ENCODE peak calls at places on chromosomes 2 and 18, in ten cellular contexts. One of them, this sample, is unnamed.

GRCh38 chr2:71612581-71613520 is 159.5 kb downstream of the DYSF start:
- DNase-seq in cardiac muscle cell: no peak
- DNase-seq in endodermal cell: peak
- DNase-seq in HFF-Myc: no peak
- DNase-seq in foreskin fibroblast: no peak
- DNase-seq in brain microvascular endothelial cell: no peak
- DNase-seq in GM12864: no peak
- DNase-seq in BE2C: no peak
- DNase-seq in mucosa of descending colon: peak
- DNase-seq in fibroblast of pulmonary artery: no peak
- DNase-seq in this sample: no peak

GRCh38 chr2:1505031-1505441 is 91.8 kb downstream of the TPO start:
- DNase-seq in brain microvascular endothelial cell: no peak
- DNase-seq in mucosa of descending colon: no peak
- DNase-seq in foreskin fibroblast: no peak
- DNase-seq in cardiac muscle cell: no peak
- DNase-seq in endodermal cell: no peak
- DNase-seq in HFF-Myc: no peak
- DNase-seq in fibroblast of pulmonary artery: no peak
- DNase-seq in BE2C: no peak
- DNase-seq in GM12864: no peak
- DNase-seq in this sample: no peak

GRCh38 chr18:59742325-59743111 is 45.3 kb upstream of the CCBE1 start:
- DNase-seq in HFF-Myc: no peak
- DNase-seq in mucosa of descending colon: no peak
- DNase-seq in BE2C: no peak
- DNase-seq in cardiac muscle cell: peak
- DNase-seq in brain microvascular endothelial cell: peak
- DNase-seq in fibroblast of pulmonary artery: peak
- DNase-seq in endodermal cell: no peak
- DNase-seq in GM12864: no peak
- DNase-seq in foreskin fibroblast: peak
- DNase-seq in this sample: no peak

GRCh38 chr2:195756218-195756941 is 99.4 kb downstream of the SLC39A10 start:
- DNase-seq in cardiac muscle cell: no peak
- DNase-seq in mucosa of descending colon: no peak
- DNase-seq in fibroblast of pulmonary artery: no peak
- DNase-seq in brain microvascular endothelial cell: no peak
- DNase-seq in BE2C: no peak
- DNase-seq in GM12864: no peak
- DNase-seq in endodermal cell: no peak
- DNase-seq in foreskin fibroblast: peak
- DNase-seq in HFF-Myc: no peak
- DNase-seq in this sample: no peak

GRCh38 chr2:199810422-199811250 is 40.4 kb downstream of the FTCDNL1 start:
- DNase-seq in foreskin fibroblast: peak
- DNase-seq in HFF-Myc: no peak
- DNase-seq in fibroblast of pulmonary artery: no peak
- DNase-seq in cardiac muscle cell: peak
- DNase-seq in BE2C: no peak
- DNase-seq in mucosa of descending colon: no peak
- DNase-seq in GM12864: no peak
- DNase-seq in endodermal cell: no peak
- DNase-seq in brain microvascular endothelial cell: no peak
- DNase-seq in this sample: no peak

GRCh38 chr2:46431481-46432235 is 47.7 kb upstream of the TMEM247 start:
- DNase-seq in GM12864: no peak
- DNase-seq in mucosa of descending colon: no peak
- DNase-seq in brain microvascular endothelial cell: no peak
- DNase-seq in HFF-Myc: no peak
- DNase-seq in endodermal cell: no peak
- DNase-seq in fibroblast of pulmonary artery: peak
- DNase-seq in foreskin fibroblast: peak
- DNase-seq in cardiac muscle cell: peak
- DNase-seq in BE2C: peak
- DNase-seq in this sample: no peak

GRCh38 chr2:177392373-177393246 is at the start of gene AGPS:
- DNase-seq in cardiac muscle cell: peak
- DNase-seq in HFF-Myc: no peak
- DNase-seq in endodermal cell: peak
- DNase-seq in BE2C: peak
- DNase-seq in GM12864: peak
- DNase-seq in brain microvascular endothelial cell: peak
- DNase-seq in mucosa of descending colon: peak
- DNase-seq in foreskin fibroblast: peak
- DNase-seq in fibroblast of pulmonary artery: peak
- DNase-seq in this sample: no peak

GRCh38 chr18:48682768-48683167 is 143.9 kb downstream of the CTIF start:
- DNase-seq in endodermal cell: no peak
- DNase-seq in BE2C: no peak
- DNase-seq in brain microvascular endothelial cell: no peak
- DNase-seq in cardiac muscle cell: no peak
- DNase-seq in fibroblast of pulmonary artery: no peak
- DNase-seq in mucosa of descending colon: no peak
- DNase-seq in HFF-Myc: no peak
- DNase-seq in foreskin fibroblast: no peak
- DNase-seq in GM12864: no peak
- DNase-seq in this sample: no peak

GRCh38 chr2:172086349-172087190 is 1.3 kb downstream of the DLX1 start:
- DNase-seq in brain microvascular endothelial cell: no peak
- DNase-seq in foreskin fibroblast: peak
- DNase-seq in fibroblast of pulmonary artery: no peak
- DNase-seq in BE2C: no peak
- DNase-seq in GM12864: no peak
- DNase-seq in HFF-Myc: no peak
- DNase-seq in cardiac muscle cell: no peak
- DNase-seq in endodermal cell: peak
- DNase-seq in mucosa of descending colon: peak
- DNase-seq in this sample: no peak

GRCh38 chr2:28395334-28396061 is 2.8 kb downstream of the FOSL2 start:
- DNase-seq in HFF-Myc: no peak
- DNase-seq in cardiac muscle cell: peak
- DNase-seq in endodermal cell: no peak
- DNase-seq in foreskin fibroblast: peak
- DNase-seq in BE2C: no peak
- DNase-seq in brain microvascular endothelial cell: no peak
- DNase-seq in fibroblast of pulmonary artery: peak
- DNase-seq in mucosa of descending colon: peak
- DNase-seq in GM12864: no peak
- DNase-seq in this sample: no peak

DNA sequence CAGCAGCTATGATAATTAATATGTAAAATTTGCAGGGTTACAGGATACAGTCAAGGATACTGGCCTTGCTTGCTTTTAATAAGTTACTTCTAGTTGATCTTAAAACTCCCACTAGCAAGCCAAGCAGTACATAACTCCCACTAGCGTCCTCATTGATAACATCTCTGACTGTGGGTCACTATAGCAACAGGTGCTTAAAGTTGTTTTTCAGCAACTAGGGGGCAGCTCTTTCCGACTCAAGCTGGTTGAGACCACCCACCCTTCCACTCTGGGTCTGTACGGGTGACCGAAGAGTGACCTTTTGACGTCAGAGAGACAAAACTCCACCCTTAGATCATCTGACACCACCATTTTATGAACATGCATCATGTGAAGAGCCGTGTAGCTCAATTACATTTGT is 208.6 kb downstream of the MYO1B start:
- DNase-seq in cardiac muscle cell: no peak
- DNase-seq in foreskin fibroblast: no peak
- DNase-seq in GM12864: no peak
- DNase-seq in BE2C: no peak
- DNase-seq in mucosa of descending colon: no peak
- DNase-seq in endodermal cell: no peak
- DNase-seq in HFF-Myc: no peak
- DNase-seq in fibroblast of pulmonary artery: no peak
- DNase-seq in brain microvascular endothelial cell: no peak
- DNase-seq in this sample: no peak
- TF ChIP-seq CTCF in cardiac muscle cell: no peak
- TF ChIP-seq CTCF in foreskin fibroblast: no peak
- TF ChIP-seq CTCF in GM12864: no peak
- TF ChIP-seq CTCF in BE2C: no peak
- TF ChIP-seq CTCF in mucosa of descending colon: no peak
- TF ChIP-seq CTCF in endodermal cell: no peak
- TF ChIP-seq CTCF in HFF-Myc: no peak
- TF ChIP-seq CTCF in fibroblast of pulmonary artery: no peak
- TF ChIP-seq CTCF in brain microvascular endothelial cell: no peak
- TF ChIP-seq CTCF in this sample: no peak

GRCh38 chr2:58595714-58596113 is 354.6 kb upstream of the FANCL start:
- DNase-seq in brain microvascular endothelial cell: no peak
- DNase-seq in foreskin fibroblast: no peak
- DNase-seq in HFF-Myc: no peak
- DNase-seq in cardiac muscle cell: no peak
- DNase-seq in GM12864: no peak
- DNase-seq in endodermal cell: no peak
- DNase-seq in fibroblast of pulmonary artery: no peak
- DNase-seq in BE2C: no peak
- DNase-seq in mucosa of descending colon: no peak
- DNase-seq in this sample: no peak

GRCh38 chr2:58594762-58595161 is 353.6 kb upstream of the FANCL start:
- DNase-seq in endodermal cell: no peak
- DNase-seq in mucosa of descending colon: no peak
- DNase-seq in BE2C: no peak
- DNase-seq in cardiac muscle cell: no peak
- DNase-seq in fibroblast of pulmonary artery: no peak
- DNase-seq in foreskin fibroblast: peak
- DNase-seq in GM12864: no peak
- DNase-seq in brain microvascular endothelial cell: no peak
- DNase-seq in HFF-Myc: no peak
- DNase-seq in this sample: no peak

GRCh38 chr2:58598171-58598570 is 357.0 kb upstream of the FANCL start:
- DNase-seq in foreskin fibroblast: no peak
- DNase-seq in HFF-Myc: no peak
- DNase-seq in endodermal cell: no peak
- DNase-seq in fibroblast of pulmonary artery: no peak
- DNase-seq in cardiac muscle cell: no peak
- DNase-seq in mucosa of descending colon: no peak
- DNase-seq in BE2C: no peak
- DNase-seq in brain microvascular endothelial cell: no peak
- DNase-seq in GM12864: no peak
- DNase-seq in this sample: no peak

DNA sequence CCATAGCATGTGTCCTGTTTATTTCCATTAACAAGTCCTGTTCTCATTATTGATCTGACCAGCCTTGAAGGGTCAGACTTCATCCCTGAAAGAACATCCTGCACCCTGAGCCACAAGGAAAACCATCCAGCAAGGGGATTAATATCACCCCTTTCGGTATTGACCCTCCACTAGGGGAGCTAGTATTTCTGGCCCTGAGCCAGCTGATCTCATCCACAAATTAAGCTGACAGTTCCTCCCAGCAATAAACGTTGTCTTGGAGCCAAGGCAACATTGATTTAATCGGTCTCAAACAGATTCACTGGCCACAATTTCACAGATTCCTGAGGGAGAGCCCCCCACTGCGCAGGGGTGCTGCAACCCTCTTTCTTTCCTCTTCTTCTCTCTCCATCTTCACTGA is 353.1 kb upstream of the FANCL start:
- DNase-seq in HFF-Myc: peak
- DNase-seq in foreskin fibroblast: peak
- DNase-seq in fibroblast of pulmonary artery: no peak
- DNase-seq in GM12864: no peak
- DNase-seq in cardiac muscle cell: no peak
- DNase-seq in BE2C: peak
- DNase-seq in mucosa of descending colon: no peak
- DNase-seq in brain microvascular endothelial cell: peak
- DNase-seq in endodermal cell: peak
- DNase-seq in this sample: no peak
- TF ChIP-seq CTCF in HFF-Myc: peak
- TF ChIP-seq CTCF in foreskin fibroblast: no peak
- TF ChIP-seq CTCF in fibroblast of pulmonary artery: no peak
- TF ChIP-seq CTCF in GM12864: peak
- TF ChIP-seq CTCF in cardiac muscle cell: no peak
- TF ChIP-seq CTCF in BE2C: peak
- TF ChIP-seq CTCF in mucosa of descending colon: no peak
- TF ChIP-seq CTCF in brain microvascular endothelial cell: peak
- TF ChIP-seq CTCF in endodermal cell: peak
- TF ChIP-seq CTCF in this sample: no peak

GRCh38 chr18:46174317-46175039 is 70.3 kb downstream of the HAUS1 start:
- DNase-seq in GM12864: no peak
- DNase-seq in fibroblast of pulmonary artery: no peak
- DNase-seq in BE2C: peak
- DNase-seq in mucosa of descending colon: peak
- DNase-seq in endodermal cell: peak
- DNase-seq in HFF-Myc: no peak
- DNase-seq in cardiac muscle cell: peak
- DNase-seq in foreskin fibroblast: peak
- DNase-seq in brain microvascular endothelial cell: peak
- DNase-seq in this sample: no peak
- TF ChIP-seq CTCF in GM12864: no peak
- TF ChIP-seq CTCF in fibroblast of pulmonary artery: peak
- TF ChIP-seq CTCF in BE2C: no peak
- TF ChIP-seq CTCF in mucosa of descending colon: no peak
- TF ChIP-seq CTCF in endodermal cell: peak
- TF ChIP-seq CTCF in HFF-Myc: no peak
- TF ChIP-seq CTCF in cardiac muscle cell: peak
- TF ChIP-seq CTCF in foreskin fibroblast: peak
- TF ChIP-seq CTCF in brain microvascular endothelial cell: peak
- TF ChIP-seq CTCF in this sample: no peak

DNA sequence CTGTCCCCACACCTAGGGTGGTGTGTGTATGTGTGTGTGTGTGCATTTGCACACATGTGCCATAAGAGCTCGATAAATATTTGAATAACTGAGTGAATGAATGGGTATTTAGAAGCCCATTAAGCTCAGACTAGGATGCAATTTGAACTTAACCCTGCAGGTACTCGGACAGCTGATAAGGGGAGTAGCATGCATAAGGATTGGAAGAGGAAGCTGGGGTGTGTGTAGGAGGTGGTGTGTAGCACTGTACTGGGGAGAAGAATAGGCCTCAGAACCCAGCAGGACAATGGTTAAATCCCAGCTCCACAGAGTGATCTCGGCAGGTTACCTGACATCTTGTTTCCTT is 1.8 kb upstream of the KCNF1 start:
- DNase-seq in fibroblast of pulmonary artery: no peak
- DNase-seq in GM12864: no peak
- DNase-seq in cardiac muscle cell: no peak
- DNase-seq in endodermal cell: peak
- DNase-seq in brain microvascular endothelial cell: no peak
- DNase-seq in HFF-Myc: no peak
- DNase-seq in BE2C: no peak
- DNase-seq in foreskin fibroblast: no peak
- DNase-seq in mucosa of descending colon: no peak
- DNase-seq in this sample: no peak
- TF ChIP-seq CTCF in fibroblast of pulmonary artery: no peak
- TF ChIP-seq CTCF in GM12864: no peak
- TF ChIP-seq CTCF in cardiac muscle cell: no peak
- TF ChIP-seq CTCF in endodermal cell: peak
- TF ChIP-seq CTCF in brain microvascular endothelial cell: no peak
- TF ChIP-seq CTCF in HFF-Myc: no peak
- TF ChIP-seq CTCF in BE2C: no peak
- TF ChIP-seq CTCF in foreskin fibroblast: no peak
- TF ChIP-seq CTCF in mucosa of descending colon: no peak
- TF ChIP-seq CTCF in this sample: no peak

DNA sequence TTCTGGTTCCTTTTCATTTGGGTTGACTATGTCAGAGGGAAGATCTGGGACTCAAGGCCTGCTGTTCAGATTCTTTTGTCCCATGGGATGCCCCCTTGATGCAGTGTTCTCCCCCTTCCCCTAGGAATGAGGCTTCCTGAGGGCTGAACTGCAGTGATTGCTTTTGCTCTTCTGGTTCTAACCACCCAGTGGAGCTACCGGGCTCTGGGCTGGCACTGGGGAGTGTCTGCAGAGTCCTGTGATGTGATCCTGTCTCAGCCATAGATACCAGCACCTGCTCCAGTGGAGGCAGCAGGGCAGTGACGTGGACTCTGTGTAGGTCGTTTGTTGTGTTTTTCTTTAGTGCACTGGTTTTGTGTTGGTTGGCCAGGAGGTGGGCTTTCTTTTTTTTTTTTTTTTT is 32.1 kb upstream of the RHOB start:
- DNase-seq in mucosa of descending colon: no peak
- DNase-seq in HFF-Myc: no peak
- DNase-seq in BE2C: no peak
- DNase-seq in endodermal cell: peak
- DNase-seq in cardiac muscle cell: no peak
- DNase-seq in GM12864: no peak
- DNase-seq in fibroblast of pulmonary artery: no peak
- DNase-seq in brain microvascular endothelial cell: no peak
- DNase-seq in foreskin fibroblast: no peak
- DNase-seq in this sample: no peak
- TF ChIP-seq CTCF in mucosa of descending colon: no peak
- TF ChIP-seq CTCF in HFF-Myc: no peak
- TF ChIP-seq CTCF in BE2C: no peak
- TF ChIP-seq CTCF in endodermal cell: peak
- TF ChIP-seq CTCF in cardiac muscle cell: no peak
- TF ChIP-seq CTCF in GM12864: no peak
- TF ChIP-seq CTCF in fibroblast of pulmonary artery: no peak
- TF ChIP-seq CTCF in brain microvascular endothelial cell: no peak
- TF ChIP-seq CTCF in foreskin fibroblast: no peak
- TF ChIP-seq CTCF in this sample: no peak

This sample was measured in AG04449.